ENCODE peak calls at places on chromosomes 16 and 17, in four cellular contexts. I is uterus; Z is cardiac fibroblast; Q is effector memory CD8-positive, alpha-beta T cell. R is an unnamed sample.

GRCh38 chr16:58022601-58023371 is 2.8 kb upstream of the MMP15 start:
- DNase-seq in Q (no peak), I (peak; percentile 82), Z (peak; percentile 68), R (no peak)

GRCh38 chr16:55330726-55331647 is 7.0 kb downstream of the IRX6 start:
- DNase-seq in I (no peak), Q (no peak), Z (no peak), R (no peak)

GRCh38 chr17:40730974-40731373 is 24.2 kb downstream of the KRT25 start:
- DNase-seq in Q (no peak), Z (no peak), I (no peak), R (no peak)

GRCh38 chr16:25140459-25140858 is 28.9 kb downstream of the LCMT1 start:
- DNase-seq in Q (no peak), Z (peak; percentile 20), I (peak; percentile 46), R (no peak)

GRCh38 chr17:80956321-80957190 is 35.1 kb upstream of the CHMP6 start:
- DNase-seq in Z (no peak), Q (no peak), I (no peak), R (no peak)

GRCh38 chr16:84742561-84743200 is 42.9 kb downstream of the USP10 start:
- DNase-seq in I (no peak), Q (no peak), Z (no peak), R (no peak)

GRCh38 chr17:82845163-82845807 is 5.5 kb upstream of the ZNF750 start:
- DNase-seq in Z (no peak), Q (no peak), I (peak; percentile 48), R (no peak)

GRCh38 chr17:146983-147761 is 9.8 kb downstream of the SCGB1C2 start:
- DNase-seq in I (peak; percentile 7), Z (no peak), Q (no peak), R (no peak)

GRCh38 chr16:69141936-69142335 is 9.5 kb downstream of the UTP4 start:
- DNase-seq in I (no peak), Q (no peak), Z (no peak), R (no peak)

GRCh38 chr16:8768701-8769100 is 28.7 kb downstream of the TMEM186 start:
- DNase-seq in Q (no peak), I (no peak), Z (no peak), R (no peak)

GRCh38 chr17:81858967-81859905 is 1.1 kb downstream of the P4HB start:
- DNase-seq in Z (peak; percentile 36), Q (no peak), I (no peak), R (no peak)

GRCh38 chr17:62703269-62703775 is 75.9 kb downstream of the MRC2 start:
- DNase-seq in I (peak; percentile 33), Q (no peak), Z (peak; percentile 35), R (peak; percentile 93)

GRCh38 chr16:89471225-89471624 is 19.1 kb downstream of the ANKRD11 start:
- DNase-seq in Z (peak; percentile 86), Q (no peak), I (no peak), R (peak; percentile 75)

GRCh38 chr16:67942200-67942509 is 1.8 kb downstream of the LCAT start:
- DNase-seq in Z (peak; percentile 39), I (no peak), Q (no peak), R (peak; percentile 38)

R was measured in PC-9.